ENCODE peak calls at places on chromosomes 12 and 14, in five cellular contexts. One of them, this sample, is unnamed.

GRCh38 chr14:50529288-50530179 is 2.8 kb downstream of the MAP4K5 start:
- DNase-seq in aorta: no peak
- DNase-seq in AG04450: no peak
- DNase-seq in astrocyte of the spinal cord: no peak
- DNase-seq in small intestine: no peak
- DNase-seq in this sample: no peak

GRCh38 chr14:20732477-20732876 is 13.2 kb upstream of the EDDM3A start:
- DNase-seq in aorta: no peak
- DNase-seq in small intestine: no peak
- DNase-seq in astrocyte of the spinal cord: no peak
- DNase-seq in AG04450: no peak
- DNase-seq in this sample: no peak

GRCh38 chr14:76371066-76371465 is 4.9 kb upstream of the ESRRB start:
- DNase-seq in AG04450: no peak
- DNase-seq in small intestine: no peak
- DNase-seq in astrocyte of the spinal cord: no peak
- DNase-seq in aorta: no peak
- DNase-seq in this sample: no peak

GRCh38 chr12:42473130-42473529 is 116.4 kb downstream of the PRICKLE1 start:
- DNase-seq in aorta: no peak
- DNase-seq in small intestine: no peak
- DNase-seq in AG04450: no peak
- DNase-seq in astrocyte of the spinal cord: no peak
- DNase-seq in this sample: no peak

GRCh38 chr14:44316647-44317432 is 190.2 kb downstream of the FSCB start:
- DNase-seq in aorta: no peak
- DNase-seq in small intestine: peak
- DNase-seq in astrocyte of the spinal cord: peak
- DNase-seq in AG04450: peak
- DNase-seq in this sample: no peak

GRCh38 chr14:64915025-64915424 is 770 bp downstream of the CHURC1 start:
- DNase-seq in aorta: no peak
- DNase-seq in AG04450: no peak
- DNase-seq in astrocyte of the spinal cord: no peak
- DNase-seq in small intestine: no peak
- DNase-seq in this sample: no peak

GRCh38 chr14:93114068-93114710 is 1.5 kb downstream of the ITPK1 start:
- DNase-seq in aorta: no peak
- DNase-seq in astrocyte of the spinal cord: no peak
- DNase-seq in small intestine: no peak
- DNase-seq in AG04450: no peak
- DNase-seq in this sample: no peak

GRCh38 chr12:103548622-103549601 is 38.2 kb upstream of the STAB2 start:
- DNase-seq in small intestine: peak
- DNase-seq in astrocyte of the spinal cord: peak
- DNase-seq in AG04450: peak
- DNase-seq in aorta: no peak
- DNase-seq in this sample: peak

GRCh38 chr12:78062781-78063180 is 232.1 kb downstream of the NAV3 start:
- DNase-seq in astrocyte of the spinal cord: peak
- DNase-seq in small intestine: peak
- DNase-seq in aorta: no peak
- DNase-seq in AG04450: peak
- DNase-seq in this sample: no peak

GRCh38 chr12:102680296-102680695 is 199.9 kb upstream of the IGF1 start:
- DNase-seq in astrocyte of the spinal cord: no peak
- DNase-seq in aorta: no peak
- DNase-seq in small intestine: no peak
- DNase-seq in AG04450: no peak
- DNase-seq in this sample: no peak

GRCh38 chr14:22099942-22100763 is 426.5 kb upstream of the OR4E1 start:
- DNase-seq in AG04450: peak
- DNase-seq in aorta: no peak
- DNase-seq in small intestine: peak
- DNase-seq in astrocyte of the spinal cord: peak
- DNase-seq in this sample: peak

GRCh38 chr14:36844443-36844842 is 182.8 kb downstream of the PAX9 start:
- DNase-seq in small intestine: no peak
- DNase-seq in astrocyte of the spinal cord: no peak
- DNase-seq in AG04450: no peak
- DNase-seq in aorta: no peak
- DNase-seq in this sample: no peak

GRCh38 chr12:69511870-69512269 is 41.7 kb downstream of the FRS2 start:
- DNase-seq in aorta: no peak
- DNase-seq in astrocyte of the spinal cord: no peak
- DNase-seq in small intestine: no peak
- DNase-seq in AG04450: no peak
- DNase-seq in this sample: no peak

GRCh38 chr12:45789025-45789424 is 59.5 kb downstream of the ARID2 start:
- DNase-seq in astrocyte of the spinal cord: peak
- DNase-seq in AG04450: no peak
- DNase-seq in aorta: no peak
- DNase-seq in small intestine: no peak
- DNase-seq in this sample: no peak

GRCh38 chr12:102197789-102198188 is at the start of gene PMCH:
- DNase-seq in astrocyte of the spinal cord: peak
- DNase-seq in small intestine: no peak
- DNase-seq in AG04450: peak
- DNase-seq in aorta: no peak
- DNase-seq in this sample: peak

GRCh38 chr14:87179936-87180335 is 813.0 kb downstream of the GALC start:
- DNase-seq in small intestine: no peak
- DNase-seq in aorta: no peak
- DNase-seq in AG04450: no peak
- DNase-seq in astrocyte of the spinal cord: peak
- DNase-seq in this sample: no peak

GRCh38 chr14:70023871-70024270 is 144.7 kb downstream of the SMOC1 start:
- DNase-seq in astrocyte of the spinal cord: no peak
- DNase-seq in aorta: no peak
- DNase-seq in small intestine: no peak
- DNase-seq in AG04450: no peak
- DNase-seq in this sample: no peak

GRCh38 chr12:108729612-108730336 is 1.5 kb downstream of the CORO1C start:
- DNase-seq in astrocyte of the spinal cord: peak
- DNase-seq in aorta: no peak
- DNase-seq in small intestine: peak
- DNase-seq in AG04450: no peak
- DNase-seq in this sample: no peak

GRCh38 chr12:19301223-19301622 is 138.1 kb upstream of the AEBP2 start:
- DNase-seq in AG04450: no peak
- DNase-seq in aorta: no peak
- DNase-seq in small intestine: no peak
- DNase-seq in astrocyte of the spinal cord: no peak
- DNase-seq in this sample: no peak

GRCh38 chr12:19298837-19299605 is 140.3 kb upstream of the AEBP2 start:
- DNase-seq in astrocyte of the spinal cord: no peak
- DNase-seq in small intestine: no peak
- DNase-seq in aorta: no peak
- DNase-seq in AG04450: no peak
- DNase-seq in this sample: no peak

GRCh38 chr12:19303496-19303895 is 135.8 kb upstream of the AEBP2 start:
- DNase-seq in aorta: no peak
- DNase-seq in small intestine: no peak
- DNase-seq in AG04450: no peak
- DNase-seq in astrocyte of the spinal cord: no peak
- DNase-seq in this sample: no peak

GRCh38 chr12:19301688-19302640 is 137.3 kb upstream of the AEBP2 start:
- DNase-seq in astrocyte of the spinal cord: no peak
- DNase-seq in aorta: no peak
- DNase-seq in AG04450: no peak
- DNase-seq in small intestine: no peak
- DNase-seq in this sample: no peak

DNA sequence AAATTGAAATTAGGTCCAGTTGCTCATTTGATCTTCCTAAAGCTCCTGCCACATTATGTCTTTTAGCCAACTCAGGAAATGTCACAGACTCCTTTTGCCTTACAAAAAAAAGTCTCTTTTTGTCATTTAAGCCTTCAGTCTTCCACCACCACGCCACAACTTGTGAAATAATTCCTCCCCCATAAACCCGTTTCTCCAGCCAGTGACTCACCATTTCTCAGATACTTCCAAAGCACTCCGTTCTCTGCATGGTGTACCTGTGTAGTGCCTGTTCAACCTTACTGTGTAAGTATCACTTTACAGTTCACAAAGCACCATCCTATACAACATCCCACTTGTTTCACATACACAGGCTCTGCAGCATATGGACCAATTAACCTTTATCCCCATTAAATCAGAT is 139.5 kb upstream of the AEBP2 start:
- DNase-seq in small intestine: no peak
- DNase-seq in AG04450: no peak
- DNase-seq in aorta: no peak
- DNase-seq in astrocyte of the spinal cord: peak
- DNase-seq in this sample: no peak
- H3K4me3 ChIP-seq in small intestine: no peak
- H3K4me3 ChIP-seq in AG04450: no peak
- H3K4me3 ChIP-seq in aorta: no peak
- H3K4me3 ChIP-seq in astrocyte of the spinal cord: no peak
- H3K4me3 ChIP-seq in this sample: no peak

DNA sequence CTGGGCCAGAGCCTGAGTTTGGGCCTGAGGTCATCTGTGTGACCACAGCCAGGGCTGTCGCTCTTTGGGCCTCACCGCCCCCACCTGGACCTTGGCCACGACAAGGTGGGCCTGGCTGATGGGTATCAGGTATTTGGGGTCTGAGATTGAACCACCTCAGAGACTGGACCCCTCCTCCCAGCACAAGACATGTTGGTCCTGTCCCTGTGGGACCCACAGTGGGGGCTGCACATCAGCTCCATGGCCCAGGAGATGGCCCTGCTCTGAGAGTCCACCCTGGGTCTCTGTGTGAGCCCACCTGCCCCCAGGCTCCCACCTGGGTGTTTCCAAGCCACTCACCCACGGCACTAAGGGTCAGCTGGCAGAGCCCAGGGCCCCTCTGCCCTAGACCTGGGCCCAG is 20.6 kb downstream of the BEGAIN start:
- DNase-seq in astrocyte of the spinal cord: no peak
- DNase-seq in AG04450: no peak
- DNase-seq in aorta: no peak
- DNase-seq in small intestine: no peak
- DNase-seq in this sample: no peak
- H3K4me3 ChIP-seq in astrocyte of the spinal cord: no peak
- H3K4me3 ChIP-seq in AG04450: no peak
- H3K4me3 ChIP-seq in aorta: no peak
- H3K4me3 ChIP-seq in small intestine: no peak
- H3K4me3 ChIP-seq in this sample: no peak

GRCh38 chr12:6383572-6384498 is at the start of gene LTBR:
- DNase-seq in astrocyte of the spinal cord: peak
- DNase-seq in aorta: peak
- DNase-seq in small intestine: peak
- DNase-seq in AG04450: peak
- DNase-seq in this sample: no peak
- H3K4me3 ChIP-seq in astrocyte of the spinal cord: peak
- H3K4me3 ChIP-seq in aorta: peak
- H3K4me3 ChIP-seq in small intestine: peak
- H3K4me3 ChIP-seq in AG04450: peak
- H3K4me3 ChIP-seq in this sample: no peak

GRCh38 chr12:14774944-14775651 is 28.2 kb downstream of the WBP11 start:
- DNase-seq in aorta: peak
- DNase-seq in astrocyte of the spinal cord: peak
- DNase-seq in small intestine: peak
- DNase-seq in AG04450: no peak
- DNase-seq in this sample: peak

GRCh38 chr12:14772946-14773345 is 30.3 kb downstream of the WBP11 start:
- DNase-seq in small intestine: no peak
- DNase-seq in AG04450: no peak
- DNase-seq in aorta: no peak
- DNase-seq in astrocyte of the spinal cord: no peak
- DNase-seq in this sample: no peak

GRCh38 chr12:14774074-14774943 is 29.0 kb downstream of the WBP11 start:
- DNase-seq in small intestine: peak
- DNase-seq in astrocyte of the spinal cord: peak
- DNase-seq in aorta: peak
- DNase-seq in AG04450: peak
- DNase-seq in this sample: peak

GRCh38 chr12:14775652-14776020 is 27.6 kb downstream of the WBP11 start:
- DNase-seq in aorta: no peak
- DNase-seq in small intestine: no peak
- DNase-seq in astrocyte of the spinal cord: no peak
- DNase-seq in AG04450: no peak
- DNase-seq in this sample: no peak

DNA sequence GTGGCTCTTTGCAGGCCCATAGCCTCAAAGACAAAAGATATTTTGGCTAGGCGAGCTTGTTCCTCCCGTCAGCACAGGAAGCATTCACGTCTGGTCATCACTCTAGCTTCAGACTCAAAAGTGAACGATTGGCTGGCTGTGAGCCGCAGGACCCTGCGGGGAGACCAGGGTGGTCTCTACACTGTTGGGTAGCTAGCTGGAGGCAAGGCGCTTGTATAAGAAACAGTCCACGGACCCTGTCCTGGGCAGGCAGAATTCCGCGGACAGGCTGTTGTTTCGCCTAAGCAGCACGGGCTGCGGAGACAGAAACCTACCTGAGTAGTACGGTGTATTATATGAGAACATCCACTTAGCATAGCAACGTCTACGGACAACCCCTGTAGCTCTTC is 29.6 kb downstream of the WBP11 start:
- DNase-seq in small intestine: no peak
- DNase-seq in AG04450: no peak
- DNase-seq in astrocyte of the spinal cord: no peak
- DNase-seq in aorta: peak
- DNase-seq in this sample: peak
- H3K4me3 ChIP-seq in small intestine: peak
- H3K4me3 ChIP-seq in AG04450: peak
- H3K4me3 ChIP-seq in astrocyte of the spinal cord: peak
- H3K4me3 ChIP-seq in aorta: peak
- H3K4me3 ChIP-seq in this sample: peak

GRCh38 chr14:105480807-105481801 is 5.6 kb upstream of the CRIP1 start:
- DNase-seq in aorta: peak
- DNase-seq in AG04450: peak
- DNase-seq in astrocyte of the spinal cord: peak
- DNase-seq in small intestine: peak
- DNase-seq in this sample: peak
- H3K4me3 ChIP-seq in aorta: peak
- H3K4me3 ChIP-seq in AG04450: peak
- H3K4me3 ChIP-seq in astrocyte of the spinal cord: peak
- H3K4me3 ChIP-seq in small intestine: peak
- H3K4me3 ChIP-seq in this sample: peak

GRCh38 chr14:91400696-91401095 is 16.9 kb downstream of the CCDC88C start:
- DNase-seq in small intestine: peak
- DNase-seq in AG04450: no peak
- DNase-seq in aorta: no peak
- DNase-seq in astrocyte of the spinal cord: peak
- DNase-seq in this sample: no peak

GRCh38 chr14:91399868-91400640 is 17.6 kb downstream of the CCDC88C start:
- DNase-seq in AG04450: no peak
- DNase-seq in astrocyte of the spinal cord: no peak
- DNase-seq in aorta: peak
- DNase-seq in small intestine: peak
- DNase-seq in this sample: peak

GRCh38 chr14:91398192-91398591 is 19.4 kb downstream of the CCDC88C start:
- DNase-seq in AG04450: no peak
- DNase-seq in small intestine: no peak
- DNase-seq in astrocyte of the spinal cord: no peak
- DNase-seq in aorta: no peak
- DNase-seq in this sample: no peak

GRCh38 chr14:91396959-91397815 is 20.4 kb downstream of the CCDC88C start:
- DNase-seq in small intestine: peak
- DNase-seq in AG04450: no peak
- DNase-seq in aorta: no peak
- DNase-seq in astrocyte of the spinal cord: no peak
- DNase-seq in this sample: peak

GRCh38 chr14:91398707-91399106 is 18.9 kb downstream of the CCDC88C start:
- DNase-seq in astrocyte of the spinal cord: no peak
- DNase-seq in AG04450: no peak
- DNase-seq in aorta: peak
- DNase-seq in small intestine: no peak
- DNase-seq in this sample: no peak
- H3K4me3 ChIP-seq in astrocyte of the spinal cord: no peak
- H3K4me3 ChIP-seq in AG04450: no peak
- H3K4me3 ChIP-seq in aorta: no peak
- H3K4me3 ChIP-seq in small intestine: no peak
- H3K4me3 ChIP-seq in this sample: no peak